ENCODE peak calls at places on chromosome 19, in ten cellular contexts. F is GM20000; K is WERI-Rb-1; S is CD4-positive, alpha-beta T cell; T is cardiac fibroblast; D is lung; R is Panc1; A is fibroblast of lung; O is A549; V is AG04450. J is an unnamed sample.

GRCh38 chr19:16019691-16020448 is 56.4 kb upstream of the TPM4 start:
- DNase-seq in T (no peak), O (no peak), K (no peak), R (no peak), D (no peak), A (no peak), V (no peak), S (no peak), F (no peak), J (no peak)

GRCh38 chr19:39557791-39558622 is 18.0 kb upstream of the EID2 start:
- DNase-seq in O (no peak), F (peak), V (no peak), R (peak), T (no peak), K (no peak), S (no peak), D (no peak), A (no peak), J (no peak)

GRCh38 chr19:51366999-51367564 is 894 bp upstream of the ETFB start:
- DNase-seq in S (peak), O (no peak), T (no peak), R (no peak), K (no peak), D (peak), V (no peak), F (no peak), A (no peak), J (peak)

GRCh38 chr19:8109455-8109854 is 39.9 kb downstream of the FBN3 start:
- DNase-seq in R (no peak), A (no peak), T (no peak), D (no peak), K (no peak), V (no peak), F (no peak), O (no peak), S (no peak), J (no peak)

GRCh38 chr19:47228937-47229673 is 1.9 kb downstream of the BBC3 start:
- DNase-seq in V (no peak), S (no peak), F (no peak), O (peak), K (no peak), D (no peak), A (peak), T (peak), R (no peak), J (peak)

GRCh38 chr19:43610493-43610892 is 1.4 kb upstream of the SRRM5 start:
- DNase-seq in D (no peak), K (no peak), T (peak), S (no peak), R (no peak), A (peak), V (no peak), O (peak), F (no peak), J (no peak)

GRCh38 chr19:16293133-16294085 is 31.2 kb upstream of the KLF2 start:
- DNase-seq in A (peak), S (no peak), R (no peak), D (peak), K (no peak), T (peak), F (no peak), V (peak), O (peak), J (no peak)

GRCh38 chr19:12611361-12611699 is 610 bp downstream of the ZNF791 start:
- DNase-seq in V (peak), F (peak), O (peak), K (peak), T (peak), S (no peak), R (no peak), A (peak), D (peak), J (no peak)

GRCh38 chr19:40609561-40610395 is 8.6 kb downstream of the LTBP4 start:
- DNase-seq in O (peak), T (peak), R (no peak), F (peak), V (no peak), K (no peak), S (peak), A (peak), D (peak), J (peak)

GRCh38 chr19:7415163-7415856 is 66.6 kb downstream of the ARHGEF18 start:
- DNase-seq in T (no peak), F (no peak), O (peak), D (peak), K (no peak), V (peak), A (peak), S (no peak), R (no peak), J (no peak)

GRCh38 chr19:46217476-46217875 is 12.1 kb upstream of the IGFL1 start:
- DNase-seq in S (no peak), T (no peak), F (no peak), O (no peak), R (no peak), K (no peak), A (no peak), V (no peak), D (no peak), J (no peak)

GRCh38 chr19:15402411-15403150 is 16.2 kb downstream of the AKAP8L start:
- DNase-seq in F (no peak), A (no peak), V (no peak), R (no peak), K (no peak), D (no peak), T (no peak), O (no peak), S (no peak), J (no peak)

GRCh38 chr19:3270908-3271307 is 46.4 kb downstream of the CELF5 start:
- DNase-seq in D (no peak), R (no peak), K (peak), F (no peak), A (peak), O (peak), V (no peak), T (peak), S (peak), J (peak)

GRCh38 chr19:38277549-38277948 is 13.2 kb downstream of the SPINT2 start:
- DNase-seq in K (no peak), R (no peak), O (no peak), F (no peak), A (no peak), D (no peak), T (peak), S (no peak), V (no peak), J (no peak)

GRCh38 chr19:36266375-36266961 is 51.6 kb downstream of the ZNF146 start:
- DNase-seq in V (no peak), O (no peak), R (no peak), K (no peak), F (no peak), D (no peak), T (peak), A (peak), S (no peak), J (no peak)

GRCh38 chr19:10412257-10412977 is 7.9 kb upstream of the PDE4A start:
- DNase-seq in O (no peak), D (no peak), S (no peak), K (no peak), R (no peak), V (no peak), A (no peak), F (no peak), T (no peak), J (peak)

GRCh38 chr19:15869109-15869555 is 28.7 kb downstream of the CYP4F2 start:
- DNase-seq in A (peak), K (peak), O (peak), T (peak), R (peak), F (peak), D (peak), S (peak), V (no peak), J (peak)

GRCh38 chr19:33391631-33392249 is 18.2 kb downstream of the CEBPG start:
- DNase-seq in A (no peak), V (no peak), D (no peak), S (no peak), K (no peak), R (no peak), O (no peak), F (no peak), T (no peak), J (no peak)

GRCh38 chr19:10625003-10625761 is at the start of gene SLC44A2:
- DNase-seq in V (no peak), R (no peak), T (peak), D (peak), A (peak), F (peak), O (no peak), K (peak), S (no peak), J (no peak)

GRCh38 chr19:35439921-35440320 is 8.1 kb upstream of the FFAR2 start:
- DNase-seq in T (no peak), K (no peak), R (no peak), S (no peak), V (no peak), O (no peak), D (no peak), A (no peak), F (no peak), J (no peak)

GRCh38 chr19:51971624-51972023 is 15.0 kb downstream of the ZNF350 start:
- DNase-seq in S (no peak), D (no peak), F (no peak), T (peak), K (peak), O (peak), A (peak), R (no peak), V (no peak), J (peak)

GRCh38 chr19:48121909-48122371 is 11.3 kb upstream of the PLA2G4C start:
- DNase-seq in K (no peak), O (no peak), R (no peak), S (no peak), T (peak), F (peak), D (no peak), A (no peak), V (no peak), J (no peak)

GRCh38 chr19:45785097-45785496 is 2.8 kb upstream of the DMPK start:
- DNase-seq in R (no peak), V (no peak), D (no peak), K (no peak), F (no peak), O (no peak), T (no peak), A (no peak), S (no peak), J (no peak)

GRCh38 chr19:2478324-2478755 is 2.4 kb downstream of the GADD45B start:
- DNase-seq in T (peak), F (no peak), D (peak), O (peak), V (no peak), S (peak), K (no peak), A (peak), R (no peak), J (peak)

GRCh38 chr19:56953411-56953810 is 112.9 kb upstream of the PEG3 start:
- DNase-seq in A (no peak), T (no peak), S (no peak), R (no peak), K (no peak), V (no peak), F (no peak), O (no peak), D (no peak), J (no peak)

GRCh38 chr19:39811064-39811463 is 22.9 kb downstream of the DYRK1B start:
- DNase-seq in R (no peak), S (no peak), O (no peak), A (no peak), T (no peak), K (no peak), D (no peak), V (no peak), F (no peak), J (no peak)

GRCh38 chr19:14156971-14157717 is 20.8 kb upstream of the ASF1B start:
- DNase-seq in K (no peak), F (no peak), R (no peak), V (no peak), A (no peak), O (no peak), S (no peak), D (no peak), T (no peak), J (no peak)

DNA sequence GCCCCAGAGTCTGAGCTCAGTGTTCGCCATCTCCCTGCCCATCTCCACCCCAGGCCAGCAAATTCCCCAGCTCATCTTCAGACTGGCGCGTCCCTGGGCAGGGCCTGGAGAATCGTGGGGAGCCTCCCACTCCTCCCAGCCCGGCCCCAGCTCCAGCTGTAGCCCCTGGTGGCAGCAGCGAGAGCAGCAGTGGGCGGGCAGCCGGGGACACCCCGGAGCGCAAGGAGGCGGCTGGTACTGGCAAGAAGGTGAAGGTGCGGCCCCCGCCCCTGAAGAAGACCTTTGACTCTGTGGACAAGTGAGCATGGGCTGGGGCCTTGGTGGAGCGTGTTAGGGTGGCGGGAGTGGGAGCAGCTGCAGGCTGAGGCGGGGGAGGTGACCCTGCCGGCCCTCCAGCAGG is 8.4 kb upstream of the PRR19 start:
- DNase-seq in O (no peak), F (no peak), T (no peak), V (no peak), S (no peak), A (no peak), D (no peak), R (no peak), K (no peak), J (no peak)
- TF ChIP-seq CTCF in O (no peak), F (no peak), T (peak), V (peak), S (no peak), A (no peak), D (no peak), R (peak), K (peak), J (peak)

DNA sequence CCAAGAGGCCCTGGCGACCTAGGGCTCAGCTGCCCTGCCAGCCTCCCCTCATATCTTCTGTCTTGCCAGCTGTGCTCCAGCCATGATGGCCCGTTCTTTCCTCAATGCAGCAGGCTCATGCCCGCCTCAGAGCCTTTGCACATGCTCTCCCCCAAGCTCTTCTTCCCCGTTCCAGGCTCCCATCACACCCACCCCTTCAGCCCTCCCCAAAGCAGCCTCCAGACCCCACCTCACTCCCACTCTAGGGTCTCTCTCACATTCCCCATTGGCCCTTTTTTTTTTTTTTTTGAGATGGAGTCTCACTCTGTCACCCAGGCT is 29.9 kb upstream of the ATP1A3 start:
- DNase-seq in R (no peak), V (no peak), F (no peak), A (no peak), O (no peak), D (no peak), K (no peak), S (no peak), T (no peak), J (no peak)
- TF ChIP-seq CTCF in R (peak), V (no peak), F (no peak), A (no peak), O (no peak), D (no peak), K (no peak), S (no peak), T (no peak), J (no peak)

GRCh38 chr19:1423445-1424181 is 14.6 kb upstream of the RPS15 start:
- DNase-seq in D (no peak), V (no peak), F (no peak), K (no peak), T (no peak), R (no peak), O (no peak), S (no peak), A (no peak), J (no peak)

GRCh38 chr19:1422360-1422759 is 15.0 kb downstream of the DAZAP1 start:
- DNase-seq in S (no peak), A (no peak), F (no peak), T (no peak), R (no peak), D (no peak), V (no peak), O (no peak), K (no peak), J (no peak)

GRCh38 chr19:1421958-1422305 is 14.5 kb downstream of the DAZAP1 start:
- DNase-seq in F (no peak), V (no peak), R (no peak), O (no peak), D (no peak), T (no peak), A (no peak), S (no peak), K (no peak), J (no peak)

GRCh38 chr19:1424182-1424955 is 13.8 kb upstream of the RPS15 start:
- DNase-seq in D (no peak), O (no peak), T (no peak), V (no peak), F (no peak), R (no peak), S (no peak), A (no peak), K (no peak), J (no peak)

DNA sequence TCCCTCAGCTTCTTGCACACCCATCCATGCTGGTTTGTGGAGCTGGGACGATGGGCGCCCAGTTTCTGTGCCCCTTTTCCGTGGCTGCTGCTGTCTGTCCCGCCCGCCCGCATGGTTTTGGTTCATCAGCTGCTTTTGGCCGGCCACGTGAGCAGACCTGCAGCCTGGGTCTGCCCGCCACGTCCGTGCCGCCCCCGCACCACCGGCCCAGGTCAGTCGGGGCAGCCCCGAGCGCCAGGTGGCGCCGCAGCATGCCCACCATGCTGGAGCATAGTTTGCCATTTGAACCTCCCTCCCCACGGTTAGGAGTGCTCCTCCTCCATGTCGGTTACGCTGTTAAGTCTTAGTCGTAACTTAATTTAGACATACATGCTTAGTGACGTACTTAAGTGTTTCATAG is 15.3 kb upstream of the RPS15 start:
- DNase-seq in A (no peak), O (no peak), T (no peak), D (no peak), R (no peak), K (no peak), F (no peak), V (no peak), S (no peak), J (no peak)
- TF ChIP-seq CTCF in A (no peak), O (no peak), T (no peak), D (no peak), R (no peak), K (peak), F (no peak), V (no peak), S (no peak), J (no peak)

DNA sequence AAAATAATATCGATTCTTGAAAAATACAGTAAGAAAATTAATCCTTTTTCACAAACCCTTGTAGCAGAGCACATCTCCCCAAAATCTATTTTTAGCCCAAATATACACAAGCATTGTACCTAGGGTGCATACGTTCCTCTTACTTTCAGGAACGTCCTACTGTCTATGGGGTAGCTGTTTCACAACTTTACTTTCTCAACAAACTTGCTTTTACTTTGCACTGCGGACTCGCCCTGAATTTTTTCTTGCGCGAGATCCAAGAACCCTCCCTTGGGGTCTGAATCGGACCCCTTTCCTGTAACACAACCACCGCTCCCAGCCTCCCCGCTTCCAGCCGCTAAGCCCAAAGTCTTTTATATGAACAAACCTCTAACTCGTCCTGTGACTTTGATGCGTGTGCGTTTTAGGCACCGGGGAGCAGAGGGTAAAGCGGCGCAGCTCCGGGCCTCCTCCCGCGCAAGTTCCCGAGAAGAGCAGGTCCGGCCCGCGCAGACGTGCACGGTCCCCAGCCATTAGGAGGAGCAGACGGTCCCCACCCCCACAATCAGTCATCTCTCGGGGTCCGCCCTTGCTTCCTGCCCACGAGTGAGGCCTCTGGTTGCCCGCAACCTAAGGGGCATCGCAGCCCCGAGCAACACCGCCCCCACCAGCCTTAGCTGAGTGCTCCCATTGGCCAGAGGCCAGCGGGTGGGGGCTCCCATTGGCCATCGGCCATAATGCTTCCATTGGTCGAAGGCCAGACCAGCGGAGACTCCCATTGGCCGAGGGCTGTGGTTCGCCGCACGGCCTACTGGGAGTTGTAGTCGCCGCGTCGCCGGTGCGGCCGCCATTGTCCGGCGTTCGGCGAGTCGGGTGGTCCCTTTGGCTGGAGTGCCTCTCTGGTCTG is at the start of gene ZNF8:
- DNase-seq in F (peak), O (peak), V (peak), R (peak), A (peak), D (peak), K (peak), T (peak), S (peak), J (peak)
- TF ChIP-seq CTCF in F (no peak), O (no peak), V (no peak), R (no peak), A (peak), D (no peak), K (no peak), T (no peak), S (no peak), J (no peak)

GRCh38 chr19:30233375-30233774 is 138.8 kb upstream of the ZNF536 start:
- DNase-seq in F (no peak), K (no peak), O (no peak), S (no peak), T (no peak), V (no peak), R (no peak), D (no peak), A (no peak), J (no peak)
- TF ChIP-seq CTCF in F (no peak), K (no peak), O (no peak), S (no peak), T (no peak), V (no peak), R (no peak), D (no peak), A (no peak), J (no peak)

GRCh38 chr19:44757735-44758505 is 9.4 kb downstream of the BCL3 start:
- DNase-seq in T (peak), F (no peak), V (no peak), D (peak), O (no peak), A (peak), S (no peak), K (no peak), R (no peak), J (no peak)
- TF ChIP-seq CTCF in T (no peak), F (no peak), V (no peak), D (no peak), O (no peak), A (peak), S (no peak), K (no peak), R (no peak), J (no peak)

J was measured in DND-41.